ENCODE peak calls at places on chromosome 13, in nine cellular contexts. X, U, V, B, O, S, J, K and Q are unnamed samples. For H3K4me1, the result is how much of the 10 kb centered on the place peaks cover.

GRCh38 chr13:113275387-113275786 is 21.7 kb upstream of the LAMP1 start:
- DNase-seq in X (peak), U (peak), V (no peak), B (no peak), O (peak), S (no peak), J (no peak), K (no peak), Q (no peak)

GRCh38 chr13:45224181-45224580 is 23.3 kb upstream of the KCTD4 start:
- DNase-seq in X (no peak), U (no peak), V (no peak), B (no peak), O (no peak), S (no peak), J (no peak), K (no peak), Q (no peak)

GRCh38 chr13:99282264-99283231 is 24.4 kb upstream of the GPR18 start:
- DNase-seq in X (no peak), U (no peak), V (no peak), B (no peak), O (no peak), S (no peak), J (no peak), K (no peak), Q (no peak)

GRCh38 chr13:76035711-76036110 is 399.6 kb downstream of the LMO7 start:
- DNase-seq in X (no peak), U (peak), V (no peak), B (no peak), O (no peak), S (no peak), J (no peak), K (no peak), Q (no peak)

GRCh38 chr13:57630661-57631606 is 610 bp upstream of the PCDH17 start:
- DNase-seq in X (no peak), U (peak), V (no peak), B (peak), O (no peak), S (no peak), J (no peak), K (peak), Q (no peak)

GRCh38 chr13:106418556-106418955 is 116.9 kb downstream of the EFNB2 start:
- DNase-seq in X (no peak), U (peak), V (no peak), B (no peak), O (no peak), S (no peak), J (no peak), K (no peak), Q (no peak)

GRCh38 chr13:73849292-73849691 is 284.9 kb downstream of the KLF12 start:
- DNase-seq in X (no peak), U (peak), V (no peak), B (no peak), O (peak), S (no peak), J (no peak), K (no peak), Q (no peak)

GRCh38 chr13:51643882-51644281 is 59.6 kb downstream of the WDFY2 start:
- DNase-seq in X (no peak), U (peak), V (no peak), B (no peak), O (no peak), S (no peak), J (no peak), K (no peak), Q (no peak)

GRCh38 chr13:104014803-104015645 is 948.8 kb upstream of the SLC10A2 start:
- DNase-seq in X (no peak), U (peak), V (no peak), B (no peak), O (no peak), S (no peak), J (no peak), K (no peak), Q (no peak)

GRCh38 chr13:42946927-42947326 is 45.1 kb downstream of the EPSTI1 start:
- DNase-seq in X (no peak), U (peak), V (no peak), B (no peak), O (no peak), S (no peak), J (no peak), K (no peak), Q (no peak)

GRCh38 chr13:27952931-27953670 is 16.0 kb downstream of the CDX2 start:
- DNase-seq in X (no peak), U (no peak), V (no peak), B (no peak), O (no peak), S (no peak), J (no peak), K (no peak), Q (no peak)

GRCh38 chr13:88601949-88602348 is 930.8 kb downstream of the SLITRK5 start:
- DNase-seq in X (no peak), U (peak), V (no peak), B (no peak), O (no peak), S (no peak), J (no peak), K (no peak), Q (no peak)

GRCh38 chr13:105202384-105202783 is 1333.1 kb downstream of the EFNB2 start:
- DNase-seq in X (no peak), U (peak), V (no peak), B (no peak), O (no peak), S (no peak), J (no peak), K (no peak), Q (no peak)

GRCh38 chr13:109255457-109255856 is 530.9 kb downstream of the IRS2 start:
- DNase-seq in X (no peak), U (no peak), V (no peak), B (no peak), O (no peak), S (no peak), J (no peak), K (no peak), Q (no peak)

GRCh38 chr13:77874406-77874805 is 44.2 kb downstream of the EDNRB start:
- DNase-seq in X (no peak), U (peak), V (no peak), B (no peak), O (no peak), S (no peak), J (no peak), K (no peak), Q (no peak)

GRCh38 chr13:113653264-113654174 is 4.5 kb downstream of the ATP4B start:
- DNase-seq in X (no peak), U (no peak), V (peak), B (peak), O (peak), S (peak), J (peak), K (no peak), Q (peak)

GRCh38 chr13:77833331-77833863 is 85.2 kb downstream of the EDNRB start:
- DNase-seq in X (no peak), U (peak), V (no peak), B (no peak), O (no peak), S (peak), J (no peak), K (peak), Q (no peak)

GRCh38 chr13:63455938-63456337 is 2040.3 kb upstream of the PCDH20 start:
- DNase-seq in X (no peak), U (no peak), V (no peak), B (no peak), O (no peak), S (no peak), J (no peak), K (no peak), Q (no peak)
- TF ChIP-seq CTCF in X (no peak), U (no peak), V (no peak), B (no peak), O (no peak), S (no peak), J (no peak), K (no peak), Q (no peak)

DNA sequence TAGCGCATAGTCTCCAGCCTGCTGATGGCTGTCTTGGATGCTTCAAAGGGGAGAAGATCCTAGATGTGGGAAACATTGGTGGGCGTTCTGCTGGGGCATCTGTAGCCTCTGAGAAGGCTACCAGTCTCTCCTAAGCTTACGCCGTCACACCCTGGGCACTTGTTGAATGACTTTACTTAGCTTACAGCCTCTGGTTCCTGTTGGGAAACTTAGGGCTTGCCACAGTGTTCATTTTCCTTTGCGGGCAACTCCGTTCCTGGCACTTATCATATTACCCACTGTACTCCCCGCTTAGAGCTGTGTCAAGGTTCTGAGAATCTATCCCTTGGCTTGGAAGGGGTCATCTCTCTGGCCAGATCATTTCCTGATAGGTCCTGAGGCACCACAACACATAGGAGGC is 20.7 kb upstream of the ALOX5AP start:
- DNase-seq in X (no peak), U (no peak), V (no peak), B (no peak), O (no peak), S (no peak), J (no peak), K (no peak), Q (no peak)
- H3K4me3 ChIP-seq in X (no peak), U (no peak), V (no peak), B (no peak), O (no peak), S (no peak), J (no peak), K (no peak), Q (no peak)

DNA sequence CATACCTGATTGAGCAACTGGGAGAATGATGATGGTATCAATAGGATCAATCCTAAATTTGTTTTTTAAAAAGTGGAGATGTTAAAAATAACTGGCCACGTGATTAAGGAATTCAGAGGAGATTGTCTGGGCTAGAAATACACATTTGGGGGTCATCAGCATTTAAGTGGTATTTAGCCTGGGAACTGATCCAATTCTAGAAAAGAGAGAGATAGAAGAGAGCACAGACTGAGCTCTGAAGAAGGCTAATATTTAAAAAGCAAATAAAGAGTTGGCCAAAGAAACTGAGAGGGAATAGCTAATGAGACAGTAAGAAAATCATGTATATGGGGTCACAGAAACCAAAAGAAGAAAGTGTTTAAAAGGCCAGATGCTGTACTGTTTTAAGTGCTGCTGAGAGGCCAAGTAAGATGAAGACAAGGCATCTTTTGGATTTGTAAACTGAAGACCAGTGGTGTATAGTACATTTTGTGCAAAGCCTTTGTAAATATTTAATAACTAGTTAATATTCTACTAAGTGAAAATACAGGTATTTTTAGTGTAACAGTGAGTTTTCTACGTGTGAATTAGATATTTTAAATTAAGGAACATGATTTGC is 40.2 kb downstream of the UBL3 start:
- DNase-seq in X (no peak), U (no peak), V (no peak), B (no peak), O (no peak), S (no peak), J (no peak), K (no peak), Q (no peak)
- H3K4me1 ChIP-seq in X (under half), U (under half), V (under half), B (under half), O (under half), S (under half), J (half or more), K (under half), Q (under half)

GRCh38 chr13:50596776-50597203 is 246.7 kb downstream of the DLEU7 start:
- DNase-seq in X (no peak), U (no peak), V (no peak), B (peak), O (no peak), S (no peak), J (no peak), K (no peak), Q (no peak)

GRCh38 chr13:50593228-50593627 is 250.3 kb downstream of the DLEU7 start:
- DNase-seq in X (no peak), U (no peak), V (no peak), B (no peak), O (no peak), S (no peak), J (no peak), K (no peak), Q (no peak)

GRCh38 chr13:50592412-50593145 is 250.9 kb downstream of the DLEU7 start:
- DNase-seq in X (no peak), U (peak), V (no peak), B (no peak), O (no peak), S (no peak), J (no peak), K (no peak), Q (no peak)

GRCh38 chr13:50596103-50596502 is 247.4 kb downstream of the DLEU7 start:
- DNase-seq in X (no peak), U (no peak), V (no peak), B (no peak), O (no peak), S (no peak), J (no peak), K (no peak), Q (no peak)

DNA sequence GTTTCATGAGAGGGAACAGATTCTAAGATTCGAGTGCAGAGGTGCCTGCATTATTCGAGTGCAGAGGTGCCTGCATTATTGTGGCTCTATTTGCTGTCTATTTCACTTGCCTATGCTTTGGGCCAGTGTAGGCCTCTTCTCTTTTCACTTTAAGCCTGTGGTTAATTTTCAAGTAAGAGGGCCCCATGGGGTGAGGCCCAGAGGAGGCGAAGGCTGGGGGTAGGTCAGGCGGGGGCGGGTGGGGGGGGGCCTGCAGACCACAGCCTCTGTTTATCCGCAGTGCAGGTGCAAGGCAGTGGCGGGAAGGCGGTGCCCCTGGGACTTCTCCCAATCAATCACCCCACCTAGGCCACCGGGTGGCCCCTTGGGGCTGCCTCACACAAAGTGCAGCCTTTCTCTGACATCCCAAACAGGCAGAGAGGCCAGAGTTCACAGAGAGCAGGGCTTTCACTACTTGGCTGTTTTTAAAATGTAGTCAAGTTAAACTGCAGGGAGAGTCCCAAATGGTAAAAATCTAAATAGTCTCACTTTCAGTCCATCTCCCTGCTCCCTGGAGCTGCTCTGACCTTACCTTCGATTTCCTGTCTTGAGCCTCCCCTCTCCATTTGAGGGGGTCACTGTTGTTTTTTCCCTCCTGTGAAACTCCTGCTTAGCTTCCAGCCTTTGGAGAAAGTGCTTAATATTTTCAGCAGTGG is 249.1 kb downstream of the DLEU7 start:
- DNase-seq in X (no peak), U (no peak), V (no peak), B (no peak), O (no peak), S (no peak), J (no peak), K (no peak), Q (no peak)
- TF ChIP-seq CTCF in X (no peak), U (no peak), V (no peak), B (no peak), O (no peak), S (no peak), J (no peak), K (no peak), Q (no peak)

DNA sequence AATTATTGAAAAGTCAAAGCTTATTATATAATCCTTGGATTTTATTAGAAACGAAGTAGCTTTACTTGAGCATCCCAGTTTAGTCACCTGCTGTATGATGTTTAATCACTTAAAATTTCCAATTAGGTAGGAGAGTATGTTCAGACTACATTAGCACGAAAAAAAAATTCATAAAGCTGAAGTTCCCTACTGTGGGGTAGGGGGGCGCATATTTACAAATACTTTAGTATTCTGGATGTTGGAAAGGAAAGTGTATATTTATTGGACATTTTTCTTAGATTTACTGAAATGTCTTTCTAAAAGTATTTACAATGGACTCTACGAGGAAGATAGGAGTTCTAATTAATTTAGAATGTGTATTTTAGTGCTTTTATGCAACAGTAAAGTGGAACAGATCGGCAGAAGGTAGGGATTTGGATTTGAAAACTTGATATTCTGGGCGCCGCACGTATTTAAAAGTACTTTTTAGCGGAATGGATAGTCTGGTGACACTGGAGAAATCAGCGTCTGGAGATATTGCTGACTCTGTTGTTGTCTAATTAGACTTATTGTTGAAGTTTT is 1.9 kb downstream of the CDK8 start:
- DNase-seq in X (no peak), U (peak), V (no peak), B (no peak), O (no peak), S (no peak), J (no peak), K (no peak), Q (no peak)
- H3K4me3 ChIP-seq in X (no peak), U (peak), V (peak), B (peak), O (no peak), S (no peak), J (peak), K (peak), Q (peak)